ENCODE peak calls at places on chromosomes 12 and 14, in five cellular contexts. B is astrocyte of the spinal cord, R is heart left ventricle, G is fibroblast of mammary gland, A is neuronal stem cell. Q is an unnamed sample.

GRCh38 chr14:104826197-104826857 is 25.4 kb downstream of the ZBTB42 start:
- DNase-seq in B (peak; percentile 58), R (peak; percentile 92), G (peak; percentile 62), A (peak; percentile 86), Q (peak; percentile 83)

GRCh38 chr12:122195405-122195804 is 8.1 kb upstream of the B3GNT4 start:
- DNase-seq in B (no peak), R (no peak), G (no peak), A (no peak), Q (no peak)

GRCh38 chr12:132218915-132219314 is 74.7 kb downstream of the NOC4L start:
- DNase-seq in B (no peak), R (no peak), G (no peak), A (peak; percentile 26), Q (no peak)

GRCh38 chr14:64707661-64708060 is 3.4 kb downstream of the PLEKHG3 start:
- DNase-seq in B (peak; percentile 78), R (no peak), G (peak; percentile 85), A (no peak), Q (peak; percentile 98)

GRCh38 chr12:49296034-49296835 is 1.3 kb downstream of the PRPH start:
- DNase-seq in B (no peak), R (no peak), G (no peak), A (no peak), Q (peak; percentile 53)

GRCh38 chr12:21054334-21054733 is 76.7 kb upstream of the SLCO1B1 start:
- DNase-seq in B (peak; percentile 70), R (no peak), G (no peak), A (no peak), Q (no peak)

GRCh38 chr12:131027876-131028586 is 74.3 kb downstream of the ADGRD1 start:
- DNase-seq in B (no peak), R (no peak), G (no peak), A (no peak), Q (no peak)

GRCh38 chr12:132396657-132397056 is 67.3 kb upstream of the GALNT9 start:
- DNase-seq in B (no peak), R (no peak), G (no peak), A (no peak), Q (no peak)

GRCh38 chr12:79988368-79988767 is 53.5 kb upstream of the PPP1R12A start:
- DNase-seq in B (peak; percentile 23), R (no peak), G (peak; percentile 26), A (no peak), Q (no peak)

GRCh38 chr14:103257211-103257962 is 76.7 kb upstream of the EIF5 start:
- DNase-seq in B (no peak), R (no peak), G (peak; percentile 61), A (no peak), Q (peak; percentile 57)

GRCh38 chr12:96889273-96889933 is 17.7 kb upstream of the NEDD1 start:
- DNase-seq in B (peak; percentile 64), R (no peak), G (peak; percentile 70), A (no peak), Q (peak; percentile 91)

GRCh38 chr12:68780731-68781130 is 27.2 kb upstream of the MDM2 start:
- DNase-seq in B (no peak), R (no peak), G (no peak), A (no peak), Q (peak; percentile 38)

GRCh38 chr12:57889541-57889989 is 43.0 kb upstream of the CTDSP2 start:
- DNase-seq in B (peak; percentile 65), R (peak; percentile 89), G (peak; percentile 98), A (no peak), Q (peak; percentile 66)

GRCh38 chr12:25866586-25867378 is 91.7 kb upstream of the RASSF8 start:
- DNase-seq in B (no peak), R (no peak), G (no peak), A (no peak), Q (no peak)

GRCh38 chr12:105235299-105235746 is 651 bp downstream of the APPL2 start:
- DNase-seq in B (peak; percentile 41), R (no peak), G (peak; percentile 38), A (no peak), Q (peak; percentile 67)

GRCh38 chr12:30753233-30753632 is 1.5 kb downstream of the CAPRIN2 start:
- DNase-seq in B (peak; percentile 53), R (no peak), G (peak; percentile 54), A (peak; percentile 8), Q (peak; percentile 44)

GRCh38 chr12:116726749-116727148 is 11.1 kb downstream of the SPRING1 start:
- DNase-seq in B (no peak), R (no peak), G (peak; percentile 14), A (no peak), Q (no peak)

GRCh38 chr12:115472852-115473251 is 788.9 kb upstream of the TBX3 start:
- DNase-seq in B (no peak), R (no peak), G (no peak), A (no peak), Q (no peak)

GRCh38 chr14:79278798-79279644 is 932.3 kb downstream of the DIO2 start:
- DNase-seq in B (peak; percentile 91), R (peak; percentile 57), G (peak; percentile 80), A (peak; percentile 93), Q (peak; percentile 97)

GRCh38 chr14:55267816-55268215 is 3.4 kb upstream of the FBXO34 start:
- DNase-seq in B (no peak), R (no peak), G (no peak), A (no peak), Q (no peak)

GRCh38 chr12:53208877-53209463 is 1.9 kb upstream of the ITGB7 start:
- DNase-seq in B (no peak), R (no peak), G (no peak), A (no peak), Q (no peak)

GRCh38 chr12:93756295-93756694 is 79.1 kb downstream of the CRADD start:
- DNase-seq in B (no peak), R (no peak), G (no peak), A (no peak), Q (no peak)

GRCh38 chr14:71532790-71533189 is 399.4 kb upstream of the RGS6 start:
- DNase-seq in B (no peak), R (no peak), G (no peak), A (no peak), Q (no peak)

GRCh38 chr12:3000548-3001275 is 41.5 kb downstream of the TEAD4 start:
- DNase-seq in B (no peak), R (no peak), G (no peak), A (no peak), Q (no peak)

GRCh38 chr12:83505586-83505985 is 818.9 kb downstream of the TMTC2 start:
- DNase-seq in B (no peak), R (no peak), G (no peak), A (no peak), Q (no peak)
- H3K4me3 ChIP-seq in B (no peak overlapping the region), R (no peak overlapping the region), G (no peak overlapping the region), A (no peak overlapping the region), Q (no peak overlapping the region)

DNA sequence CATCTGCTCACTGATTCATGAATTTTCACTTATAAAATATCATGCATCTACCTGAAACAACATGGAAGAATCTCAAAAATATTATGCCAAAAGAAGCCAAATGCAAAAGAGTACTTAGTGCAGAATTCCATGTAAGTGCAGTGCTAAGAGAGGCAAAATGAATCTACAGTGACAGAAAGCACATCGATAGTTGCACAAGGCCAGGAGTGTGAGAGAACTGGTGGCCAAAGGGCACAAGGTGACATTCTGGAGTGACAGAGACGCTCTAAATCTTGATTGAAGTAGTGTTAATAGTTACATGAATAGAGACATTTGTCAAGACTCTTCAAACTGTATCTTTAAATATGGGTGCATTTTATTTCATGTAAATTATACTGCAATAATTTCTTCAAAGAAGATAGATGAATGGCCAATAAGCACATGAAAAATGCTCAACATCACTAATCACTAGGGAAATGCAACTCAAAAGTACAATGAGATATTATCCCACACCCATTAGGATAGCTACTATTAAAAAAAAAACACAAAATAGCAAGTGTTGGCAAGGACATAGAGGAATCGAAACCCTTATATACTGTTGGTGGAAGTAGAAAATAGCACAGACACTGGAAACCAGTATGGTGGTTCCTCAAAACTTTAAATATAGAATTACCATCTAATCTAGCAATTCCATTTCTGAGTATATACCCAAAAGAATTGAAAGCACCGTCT is 71.7 kb upstream of the KICS2 start:
- DNase-seq in B (no peak), R (no peak), G (no peak), A (no peak), Q (no peak)
- H3K4me3 ChIP-seq in B (no peak overlapping the region), R (no peak overlapping the region), G (no peak overlapping the region), A (no peak overlapping the region), Q (no peak overlapping the region)

DNA sequence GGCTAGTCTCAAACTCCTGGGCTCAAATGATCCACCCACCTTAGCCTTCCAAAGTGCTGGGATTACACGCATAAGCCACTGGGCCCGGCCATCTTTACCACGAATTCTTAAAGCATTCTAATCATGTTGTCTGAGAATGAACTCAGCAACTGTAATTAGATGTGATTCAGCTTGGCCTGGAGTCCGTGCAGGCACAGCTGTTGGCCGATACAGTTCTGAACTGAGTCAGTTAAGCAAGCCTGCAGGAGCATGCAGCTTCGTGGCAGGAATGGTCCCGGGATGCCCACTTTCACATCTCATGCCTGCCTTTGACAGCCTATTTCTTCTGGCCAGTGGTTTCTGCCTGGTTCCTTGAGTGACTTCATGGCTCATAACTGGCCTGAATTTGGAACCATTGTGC is 194.1 kb downstream of the ANO6 start:
- DNase-seq in B (peak; percentile 84), R (peak; percentile 40), G (peak; percentile 91), A (no peak), Q (peak; percentile 67)
- H3K4me3 ChIP-seq in B (no peak overlapping the region), R (no peak overlapping the region), G (no peak overlapping the region), A (no peak overlapping the region), Q (no peak overlapping the region)

GRCh38 chr12:120470150-120470817 is 736 bp upstream of the SRSF9 start:
- DNase-seq in B (no peak), R (no peak), G (peak; percentile 28), A (peak; percentile 29), Q (peak; percentile 38)
- H3K4me3 ChIP-seq in B (peak overlapping the region; percentile 83), R (peak overlapping the region; percentile 96), G (peak overlapping the region; percentile 72), A (peak overlapping the region; percentile 99), Q (peak overlapping the region; percentile 57)